ENCODE peak calls at places on chromosomes 16 and 17, in four cellular contexts. J is NB4; U is caudate nucleus; O is stimulated activated naive CD8-positive, alpha-beta T cell treated with anti-CD3 and anti-CD28 coated beads, Interleukin-15, Interleukin-2, amounts not matched to agents 100 U/mL and 50 U/mL, for 24 hours. Y is an unnamed sample.

GRCh38 chr17:51590071-51590470 is 329.7 kb downstream of the UTP18 start:
- DNase-seq in U (no peak), O (no peak), J (no peak), Y (no peak)

GRCh38 chr17:42142371-42142896 is 12.4 kb downstream of the RAB5C start:
- DNase-seq in J (no peak), O (no peak), U (peak; percentile 68), Y (no peak)

GRCh38 chr16:1061769-1062505 is 10.6 kb upstream of the SSTR5 start:
- DNase-seq in O (no peak), J (no peak), U (no peak), Y (no peak)

GRCh38 chr16:85563515-85564276 is 49.4 kb upstream of the GSE1 start:
- DNase-seq in O (no peak), J (no peak), U (no peak), Y (no peak)

GRCh38 chr17:77372444-77373297 is 231.9 kb downstream of the SEC14L1 start:
- DNase-seq in U (peak; percentile 57), O (peak; percentile 72), J (peak; percentile 93), Y (peak; percentile 75)

GRCh38 chr17:7404737-7405412 is 978 bp upstream of the TMEM256 start:
- DNase-seq in O (peak; percentile 73), U (peak; percentile 98), J (peak; percentile 13), Y (no peak)

GRCh38 chr17:57422574-57423164 is 166.3 kb downstream of the MSI2 start:
- DNase-seq in U (peak; percentile 26), O (peak; percentile 33), J (peak; percentile 79), Y (peak; percentile 55)

GRCh38 chr17:72119963-72120877 is 600 bp upstream of the SOX9 start:
- DNase-seq in O (no peak), J (no peak), U (peak; percentile 79), Y (no peak)

GRCh38 chr17:81685108-81685507 is 1.3 kb downstream of the HGS start:
- DNase-seq in U (peak; percentile 47), J (peak; percentile 49), O (peak; percentile 66), Y (peak; percentile 74)

GRCh38 chr17:82892869-82893565 is 53.2 kb upstream of the ZNF750 start:
- DNase-seq in U (no peak), J (no peak), O (peak; percentile 59), Y (peak; percentile 77)

GRCh38 chr17:73347355-73347754 is 35.6 kb upstream of the CDC42EP4 start:
- DNase-seq in U (peak; percentile 76), J (no peak), O (no peak), Y (no peak)

GRCh38 chr16:48972236-48972635 is 309.4 kb downstream of the CBLN1 start:
- DNase-seq in J (no peak), O (no peak), U (no peak), Y (no peak)

GRCh38 chr16:31216552-31217530 is at the start of gene PYDC1:
- DNase-seq in J (no peak), U (no peak), O (no peak), Y (peak; percentile 25)

GRCh38 chr16:84087461-84088151 is 29.1 kb downstream of the MBTPS1 start:
- DNase-seq in U (peak; percentile 43), J (peak; percentile 56), O (no peak), Y (no peak)

GRCh38 chr17:83091257-83092141 is 12.1 kb downstream of the METRNL start:
- DNase-seq in O (no peak), J (no peak), U (peak; percentile 17), Y (no peak)

GRCh38 chr16:10822702-10823101 is 4.1 kb upstream of the TVP23A start:
- DNase-seq in J (no peak), U (no peak), O (no peak), Y (no peak)

GRCh38 chr17:79311373-79311772 is 236.7 kb downstream of the ENGASE start:
- DNase-seq in U (no peak), O (no peak), J (no peak), Y (no peak)

GRCh38 chr17:56577810-56578209 is 15.7 kb upstream of the NOG start:
- DNase-seq in J (peak; percentile 28), O (no peak), U (peak; percentile 23), Y (no peak)

GRCh38 chr16:67242138-67242730 is 5.0 kb downstream of the FHOD1 start:
- DNase-seq in O (no peak), U (no peak), J (no peak), Y (no peak)

GRCh38 chr16:49602201-49603041 is 228.8 kb downstream of the C16orf78 start:
- DNase-seq in O (no peak), U (no peak), J (no peak), Y (no peak)

GRCh38 chr17:76682306-76682705 is 28.5 kb downstream of the MXRA7 start:
- DNase-seq in J (no peak), U (no peak), O (no peak), Y (no peak)

GRCh38 chr17:6361733-6362132 is 73.2 kb downstream of the AIPL1 start:
- DNase-seq in O (no peak), J (no peak), U (no peak), Y (no peak)

GRCh38 chr16:17556276-17557052 is 85.7 kb upstream of the XYLT1 start:
- DNase-seq in U (peak; percentile 2), J (peak; percentile 28), O (no peak), Y (peak; percentile 6)

GRCh38 chr17:15233022-15233805 is 31.9 kb downstream of the PMP22 start:
- DNase-seq in J (peak; percentile 70), U (no peak), O (no peak), Y (peak; percentile 4)

GRCh38 chr16:48367443-48368049 is 17.7 kb downstream of the SIAH1 start:
- DNase-seq in J (no peak), U (no peak), O (no peak), Y (no peak)

GRCh38 chr17:79607941-79608728 is 2.7 kb downstream of the RBFOX3 start:
- DNase-seq in J (peak; percentile 54), U (no peak), O (peak; percentile 16), Y (peak; percentile 44)

GRCh38 chr17:74769856-74770497 is 6.2 kb downstream of the NAT9 start:
- DNase-seq in J (peak; percentile 6), O (no peak), U (no peak), Y (no peak)

GRCh38 chr16:79083879-79084278 is 516.7 kb downstream of the MAF start:
- DNase-seq in O (no peak), J (peak; percentile 67), U (no peak), Y (peak; percentile 20)

GRCh38 chr17:28193241-28193640 is 125.8 kb upstream of the TMEM97 start:
- DNase-seq in J (peak; percentile 36), O (no peak), U (no peak), Y (no peak)

GRCh38 chr17:41184480-41184961 is at the start of gene KRTAP4-1:
- DNase-seq in U (no peak), O (no peak), J (no peak), Y (no peak)